ENCODE peak calls at places on chromosomes 12 and 14, in four cellular contexts. One of them, this sample, is unnamed.

GRCh38 chr12:100151769-100152168 is 9.1 kb upstream of the BLTP3B start:
- DNase-seq in H9: peak
- DNase-seq in H1: no peak
- DNase-seq in neuronal stem cell: no peak
- DNase-seq in this sample: no peak

GRCh38 chr12:62834406-62834805 is 100.5 kb downstream of the PPM1H start:
- DNase-seq in H1: no peak
- DNase-seq in H9: no peak
- DNase-seq in neuronal stem cell: no peak
- DNase-seq in this sample: no peak

GRCh38 chr14:60188115-60188514 is 22.9 kb upstream of the DHRS7 start:
- DNase-seq in neuronal stem cell: no peak
- DNase-seq in H1: no peak
- DNase-seq in H9: no peak
- DNase-seq in this sample: no peak

GRCh38 chr14:103721334-103722120 is 5.9 kb downstream of the ZFYVE21 start:
- DNase-seq in neuronal stem cell: no peak
- DNase-seq in H1: no peak
- DNase-seq in H9: no peak
- DNase-seq in this sample: peak

GRCh38 chr12:19614601-19615442 is 175.5 kb downstream of the AEBP2 start:
- DNase-seq in neuronal stem cell: no peak
- DNase-seq in H9: no peak
- DNase-seq in H1: no peak
- DNase-seq in this sample: no peak

GRCh38 chr12:89103831-89104230 is 248.5 kb downstream of the DUSP6 start:
- DNase-seq in H1: no peak
- DNase-seq in neuronal stem cell: no peak
- DNase-seq in H9: no peak
- DNase-seq in this sample: no peak

GRCh38 chr14:23513005-23513412 is 38.6 kb downstream of the ZFHX2 start:
- DNase-seq in neuronal stem cell: no peak
- DNase-seq in H9: no peak
- DNase-seq in H1: no peak
- DNase-seq in this sample: no peak

GRCh38 chr12:54028324-54029201 is at the start of gene HOXC6:
- DNase-seq in H9: no peak
- DNase-seq in neuronal stem cell: no peak
- DNase-seq in H1: no peak
- DNase-seq in this sample: no peak

GRCh38 chr14:23951590-23952143 is 1.9 kb upstream of the DHRS4 start:
- DNase-seq in H1: peak
- DNase-seq in neuronal stem cell: no peak
- DNase-seq in H9: peak
- DNase-seq in this sample: no peak

GRCh38 chr14:61439779-61440418 is 118.5 kb downstream of the PRKCH start:
- DNase-seq in H1: no peak
- DNase-seq in H9: no peak
- DNase-seq in neuronal stem cell: no peak
- DNase-seq in this sample: no peak

GRCh38 chr14:61438497-61438859 is 117.1 kb downstream of the PRKCH start:
- DNase-seq in neuronal stem cell: no peak
- DNase-seq in H1: no peak
- DNase-seq in H9: no peak
- DNase-seq in this sample: no peak

GRCh38 chr14:61437383-61437782 is 116.0 kb downstream of the PRKCH start:
- DNase-seq in H1: no peak
- DNase-seq in neuronal stem cell: no peak
- DNase-seq in H9: no peak
- DNase-seq in this sample: no peak

GRCh38 chr14:61438036-61438435 is 116.7 kb downstream of the PRKCH start:
- DNase-seq in H1: no peak
- DNase-seq in H9: no peak
- DNase-seq in neuronal stem cell: no peak
- DNase-seq in this sample: no peak

GRCh38 chr14:61438860-61439765 is 117.7 kb downstream of the PRKCH start:
- DNase-seq in H1: no peak
- DNase-seq in neuronal stem cell: peak
- DNase-seq in H9: peak
- DNase-seq in this sample: peak
- H4K91ac ChIP-seq in H1: peak
- H4K91ac ChIP-seq in neuronal stem cell: no peak
- H4K91ac ChIP-seq in H9: no peak
- H4K91ac ChIP-seq in this sample: no peak

GRCh38 chr12:75042125-75042524 is 167.5 kb downstream of the KCNC2 start:
- DNase-seq in neuronal stem cell: no peak
- DNase-seq in H1: no peak
- DNase-seq in H9: no peak
- DNase-seq in this sample: no peak

DNA sequence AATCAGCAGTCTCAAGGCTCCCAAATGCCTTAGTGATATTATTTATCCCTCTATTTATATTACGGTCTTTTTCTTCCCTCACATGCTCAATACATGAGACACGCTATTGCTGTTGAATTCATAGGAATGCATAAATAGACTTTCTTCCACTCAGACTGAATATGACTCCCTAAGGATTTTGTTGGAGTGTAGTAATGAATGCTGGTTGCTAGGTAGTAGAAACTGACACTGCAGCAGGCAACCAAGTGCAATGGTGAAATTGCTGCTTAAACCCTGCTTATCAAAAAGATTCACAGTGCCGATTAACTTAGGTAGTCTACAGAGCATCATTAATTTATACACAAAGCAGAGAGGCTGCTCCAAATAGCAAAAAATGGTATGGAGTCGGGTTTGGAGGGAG is 168.2 kb downstream of the KCNC2 start:
- DNase-seq in H1: no peak
- DNase-seq in H9: no peak
- DNase-seq in neuronal stem cell: no peak
- DNase-seq in this sample: no peak
- H3K23ac ChIP-seq in H1: no peak
- H3K23ac ChIP-seq in H9: no peak
- H3K23ac ChIP-seq in neuronal stem cell: no peak
- H3K23ac ChIP-seq in this sample: no peak

GRCh38 chr14:105078294-105078693 is 13.1 kb upstream of the GPR132 start:
- DNase-seq in H1: no peak
- DNase-seq in neuronal stem cell: no peak
- DNase-seq in H9: no peak
- DNase-seq in this sample: no peak

GRCh38 chr14:105075364-105076295 is 10.4 kb upstream of the GPR132 start:
- DNase-seq in H1: no peak
- DNase-seq in H9: peak
- DNase-seq in neuronal stem cell: no peak
- DNase-seq in this sample: peak

GRCh38 chr14:105076296-105076804 is 11.1 kb upstream of the GPR132 start:
- DNase-seq in H9: peak
- DNase-seq in neuronal stem cell: no peak
- DNase-seq in H1: no peak
- DNase-seq in this sample: no peak

GRCh38 chr14:105077649-105077995 is 12.4 kb upstream of the GPR132 start:
- DNase-seq in H9: no peak
- DNase-seq in H1: no peak
- DNase-seq in neuronal stem cell: no peak
- DNase-seq in this sample: no peak

DNA sequence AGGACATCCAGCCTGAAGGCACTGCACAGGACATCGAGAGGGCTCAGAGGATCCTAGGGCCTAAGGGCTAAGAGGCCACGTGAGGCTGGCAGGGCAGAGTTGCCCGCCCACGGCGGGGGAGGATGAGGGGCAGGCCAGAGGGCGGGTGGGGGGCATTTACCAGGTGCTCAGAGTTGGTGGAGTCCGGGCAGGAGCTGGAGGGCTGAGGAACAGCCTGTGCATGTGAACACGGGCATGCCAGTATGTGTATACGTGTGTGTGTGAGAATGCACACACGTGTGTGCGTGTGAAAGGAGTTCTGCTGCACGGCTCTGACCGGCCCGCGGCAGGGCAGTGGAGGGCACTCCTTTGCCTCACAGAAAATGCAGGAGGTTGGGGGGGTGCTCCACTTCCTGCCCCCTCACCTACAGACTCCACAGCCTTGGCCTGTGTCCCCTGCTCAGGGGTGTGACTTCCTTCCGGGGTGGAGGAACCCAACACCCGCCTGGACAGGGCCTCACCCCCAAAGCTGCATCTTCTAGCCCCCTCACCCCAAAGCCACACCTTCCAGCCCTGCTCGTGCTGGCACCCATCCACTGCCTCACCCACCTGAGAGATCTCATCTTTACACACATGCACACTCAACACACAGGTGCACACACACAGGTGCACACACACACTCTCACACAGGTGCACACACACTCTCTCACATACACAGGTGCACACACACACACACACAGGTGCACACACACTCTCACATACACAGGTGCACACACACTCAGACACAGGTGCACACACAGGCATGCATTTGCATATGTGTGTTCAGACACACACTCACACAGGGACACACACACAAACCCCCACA is 11.8 kb upstream of the GPR132 start:
- DNase-seq in H1: no peak
- DNase-seq in neuronal stem cell: no peak
- DNase-seq in H9: no peak
- DNase-seq in this sample: no peak
- H4K91ac ChIP-seq in H1: no peak
- H4K91ac ChIP-seq in neuronal stem cell: peak
- H4K91ac ChIP-seq in H9: no peak
- H4K91ac ChIP-seq in this sample: no peak

GRCh38 chr12:13992585-13992984 is 11.2 kb upstream of the GRIN2B start:
- DNase-seq in H1: no peak
- DNase-seq in neuronal stem cell: no peak
- DNase-seq in H9: no peak
- DNase-seq in this sample: no peak
- H3K23ac ChIP-seq in H1: no peak
- H3K23ac ChIP-seq in neuronal stem cell: no peak
- H3K23ac ChIP-seq in H9: no peak
- H3K23ac ChIP-seq in this sample: no peak

GRCh38 chr12:98515368-98516183 is at the start of gene TMPO:
- DNase-seq in neuronal stem cell: peak
- DNase-seq in H1: peak
- DNase-seq in H9: peak
- DNase-seq in this sample: peak
- H4K91ac ChIP-seq in neuronal stem cell: peak
- H4K91ac ChIP-seq in H1: peak
- H4K91ac ChIP-seq in H9: peak
- H4K91ac ChIP-seq in this sample: peak

GRCh38 chr12:4168041-4168440 is 105.5 kb upstream of the CCND2 start:
- DNase-seq in neuronal stem cell: no peak
- DNase-seq in H9: no peak
- DNase-seq in H1: no peak
- DNase-seq in this sample: no peak

GRCh38 chr12:4169959-4170358 is 103.6 kb upstream of the CCND2 start:
- DNase-seq in H1: no peak
- DNase-seq in H9: no peak
- DNase-seq in neuronal stem cell: no peak
- DNase-seq in this sample: no peak

GRCh38 chr12:4171742-4172141 is 101.8 kb upstream of the CCND2 start:
- DNase-seq in H1: no peak
- DNase-seq in H9: no peak
- DNase-seq in neuronal stem cell: no peak
- DNase-seq in this sample: no peak

GRCh38 chr12:4172999-4173398 is 100.6 kb upstream of the CCND2 start:
- DNase-seq in neuronal stem cell: no peak
- DNase-seq in H9: no peak
- DNase-seq in H1: no peak
- DNase-seq in this sample: peak

DNA sequence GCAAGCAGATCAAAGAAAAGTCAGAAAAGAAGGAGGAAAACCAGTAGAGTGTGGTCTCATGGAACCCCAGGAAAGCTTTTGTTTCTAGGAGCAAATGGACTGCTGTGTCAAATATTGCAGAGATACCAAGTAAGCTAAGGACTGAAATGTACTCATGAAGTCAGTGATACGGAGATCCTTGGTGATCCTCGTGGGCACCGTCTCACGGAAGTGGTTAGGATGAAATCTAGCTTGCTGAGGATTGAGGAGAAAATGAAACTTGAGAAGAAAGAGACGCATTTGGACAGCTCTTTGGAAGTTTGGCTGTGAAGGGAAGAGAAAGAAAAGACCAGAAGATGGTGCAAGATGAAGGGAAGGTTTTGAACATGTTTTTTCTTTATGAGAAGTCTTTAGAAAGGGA is 104.0 kb upstream of the CCND2 start:
- DNase-seq in neuronal stem cell: no peak
- DNase-seq in H9: no peak
- DNase-seq in H1: no peak
- DNase-seq in this sample: no peak
- H3K23ac ChIP-seq in neuronal stem cell: no peak
- H3K23ac ChIP-seq in H9: no peak
- H3K23ac ChIP-seq in H1: no peak
- H3K23ac ChIP-seq in this sample: no peak

GRCh38 chr14:75252254-75252837 is 26.3 kb upstream of the FOS start:
- DNase-seq in neuronal stem cell: no peak
- DNase-seq in H1: no peak
- DNase-seq in H9: no peak
- DNase-seq in this sample: no peak

GRCh38 chr14:75250800-75251199 is 27.8 kb upstream of the FOS start:
- DNase-seq in H9: no peak
- DNase-seq in neuronal stem cell: no peak
- DNase-seq in H1: no peak
- DNase-seq in this sample: no peak

GRCh38 chr14:75254901-75255300 is 23.7 kb upstream of the FOS start:
- DNase-seq in neuronal stem cell: no peak
- DNase-seq in H1: no peak
- DNase-seq in H9: peak
- DNase-seq in this sample: no peak

GRCh38 chr14:75257241-75257640 is 21.4 kb upstream of the FOS start:
- DNase-seq in neuronal stem cell: no peak
- DNase-seq in H9: no peak
- DNase-seq in H1: no peak
- DNase-seq in this sample: peak

GRCh38 chr14:75254381-75254821 is 24.2 kb upstream of the FOS start:
- DNase-seq in H1: no peak
- DNase-seq in H9: no peak
- DNase-seq in neuronal stem cell: no peak
- DNase-seq in this sample: no peak
- H4K91ac ChIP-seq in H1: no peak
- H4K91ac ChIP-seq in H9: no peak
- H4K91ac ChIP-seq in neuronal stem cell: no peak
- H4K91ac ChIP-seq in this sample: no peak

DNA sequence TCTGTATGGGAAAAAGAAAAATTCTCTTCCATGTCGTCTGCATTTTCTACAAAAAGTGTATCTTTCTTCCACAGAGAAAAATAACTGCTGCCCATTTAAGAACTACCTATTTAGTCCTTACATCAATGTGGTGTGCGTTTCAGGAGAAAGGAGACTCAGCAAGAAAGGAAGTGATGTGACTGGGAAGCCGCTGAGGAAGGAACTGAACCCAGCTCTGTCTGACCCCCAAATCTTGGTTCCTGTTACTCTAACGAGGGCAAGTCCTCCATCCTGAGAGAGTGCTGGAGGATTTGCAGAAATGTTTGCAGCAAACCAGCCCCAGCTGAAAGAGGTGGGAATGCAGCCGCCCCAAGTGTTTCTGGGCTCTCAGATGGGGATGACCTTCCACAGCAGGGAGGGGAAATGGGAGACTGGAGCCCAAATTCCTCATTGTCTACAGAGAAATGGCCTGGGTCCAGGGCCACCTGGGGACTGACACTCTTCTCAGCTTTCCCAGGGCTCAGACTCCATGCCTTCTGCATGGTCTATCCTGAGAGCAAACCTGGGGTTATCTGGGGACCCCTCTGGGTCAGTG is 6.7 kb upstream of the MLEC start:
- DNase-seq in H9: peak
- DNase-seq in H1: no peak
- DNase-seq in neuronal stem cell: no peak
- DNase-seq in this sample: no peak
- H3K23ac ChIP-seq in H9: no peak
- H3K23ac ChIP-seq in H1: no peak
- H3K23ac ChIP-seq in neuronal stem cell: no peak
- H3K23ac ChIP-seq in this sample: no peak

This sample was measured in IMR-90.